ENCODE peak calls at places on chromosomes 3 and 15, in four cellular contexts. B is astrocyte of the cerebellum; R is CD8-positive, alpha-beta T cell; U is Panc1. D is an unnamed sample.

GRCh38 chr15:78638658-78639314 is 2.2 kb downstream of the CHRNB4 start:
- DNase-seq in U (no peak), R (peak), B (peak), D (peak)

GRCh38 chr3:14261229-14261628 is 82.6 kb downstream of the LSM3 start:
- DNase-seq in R (peak), U (peak), B (peak), D (peak)

GRCh38 chr15:54810031-54810430 is 386.7 kb downstream of the RSL24D1 start:
- DNase-seq in B (no peak), U (no peak), R (no peak), D (no peak)

GRCh38 chr3:129162729-129163579 is 2.1 kb upstream of the ISY1 start:
- DNase-seq in B (no peak), U (no peak), R (no peak), D (no peak)

GRCh38 chr15:38750816-38751215 is 186.2 kb upstream of the RASGRP1 start:
- DNase-seq in R (no peak), B (no peak), U (no peak), D (no peak)

GRCh38 chr15:80484312-80484981 is 80.3 kb downstream of the ARNT2 start:
- DNase-seq in B (no peak), R (no peak), U (no peak), D (no peak)

GRCh38 chr3:171753025-171753472 is 57.2 kb downstream of the PLD1 start:
- DNase-seq in B (no peak), R (no peak), U (no peak), D (peak)

GRCh38 chr3:112136959-112137693 is 4.1 kb upstream of the GCSAM start:
- DNase-seq in U (peak), R (peak), B (peak), D (peak)

GRCh38 chr3:69724722-69725435 is 14.4 kb upstream of the MITF start:
- DNase-seq in R (no peak), U (no peak), B (no peak), D (no peak)

DNA sequence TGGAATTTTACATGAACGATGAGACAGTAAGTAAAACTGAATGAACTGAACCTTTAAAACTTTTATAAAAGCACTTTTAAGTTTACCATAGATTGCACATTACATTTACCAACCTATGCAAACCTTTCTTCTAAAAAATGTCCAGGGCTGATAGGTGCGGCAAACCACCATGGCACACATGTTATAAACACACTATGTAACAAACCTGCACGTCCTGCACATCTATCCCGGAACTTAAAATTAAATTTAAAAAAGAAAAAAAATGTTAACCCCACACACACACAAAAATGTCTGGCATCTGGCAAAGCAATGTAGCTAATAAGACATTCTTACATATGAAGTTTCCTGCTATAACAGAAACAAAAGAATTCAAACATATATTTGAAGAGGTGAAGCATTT is 613 bp downstream of the NRG4 start:
- DNase-seq in U (no peak), B (no peak), R (no peak), D (no peak)
- H3K4me3 ChIP-seq in U (no peak), B (no peak), R (no peak), D (no peak)

GRCh38 chr3:15969874-15970640 is 172.3 kb upstream of the ANKRD28 start:
- DNase-seq in U (no peak), B (no peak), R (no peak), D (no peak)
- H3K4me3 ChIP-seq in U (no peak), B (no peak), R (no peak), D (no peak)

DNA sequence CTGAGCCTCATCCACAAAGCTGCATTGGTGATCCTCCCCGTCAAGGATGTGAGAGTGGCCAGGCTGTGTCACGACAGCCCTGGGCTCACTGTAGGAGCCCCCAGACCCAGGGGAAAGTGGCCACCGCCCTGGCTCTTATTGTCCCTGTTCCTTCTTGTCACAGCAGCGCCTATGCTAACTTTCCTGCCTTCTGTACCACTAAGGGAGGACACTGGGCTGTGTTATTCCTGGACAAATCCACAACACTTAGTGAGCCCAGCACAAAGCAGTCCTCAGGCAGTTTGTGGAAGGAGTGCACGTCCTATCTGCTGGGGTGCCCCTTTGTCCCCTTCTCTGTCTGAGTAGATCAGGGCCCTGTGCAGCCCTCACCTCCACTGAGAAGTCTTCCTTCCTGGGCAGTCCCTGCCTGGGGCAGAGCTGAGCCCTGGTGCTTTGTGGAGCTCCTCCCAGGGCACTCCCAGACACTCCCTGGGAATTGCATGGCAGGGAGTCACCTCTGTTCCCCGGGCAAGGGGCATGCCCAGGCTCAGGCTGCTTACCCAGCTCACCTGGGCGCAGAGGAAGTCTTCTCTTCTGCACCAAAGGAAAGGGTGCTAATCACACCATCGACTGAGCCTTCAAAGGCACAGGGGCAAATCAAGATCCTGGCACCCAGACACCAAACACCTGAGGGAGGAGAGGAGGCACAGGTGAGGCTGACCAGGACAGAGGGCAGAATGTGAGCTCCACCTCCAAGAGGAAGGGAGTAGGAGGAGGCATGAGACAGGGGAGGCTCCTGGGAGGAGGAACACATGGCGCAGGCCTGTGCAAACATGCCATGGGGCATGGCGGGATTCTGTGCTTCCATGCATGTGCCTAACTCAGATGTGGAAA is 138.7 kb downstream of the KLF13 start:
- DNase-seq in B (no peak), U (no peak), R (no peak), D (no peak)
- H3K4me3 ChIP-seq in B (no peak), U (no peak), R (no peak), D (no peak)

GRCh38 chr3:76582632-76583378 is 457.1 kb upstream of the ROBO2 start:
- DNase-seq in U (no peak), B (no peak), R (no peak), D (no peak)
- H3K4me3 ChIP-seq in U (no peak), B (no peak), R (no peak), D (no peak)

GRCh38 chr15:52788099-52788986 is 1.8 kb downstream of the ONECUT1 start:
- DNase-seq in B (no peak), U (no peak), R (no peak), D (no peak)
- H3K4me3 ChIP-seq in B (no peak), U (peak), R (no peak), D (no peak)

GRCh38 chr3:141076821-141077571 is 25.8 kb downstream of the SPSB4 start:
- DNase-seq in U (no peak), B (no peak), R (no peak), D (peak)
- H3K4me3 ChIP-seq in U (no peak), B (peak), R (no peak), D (peak)

DNA sequence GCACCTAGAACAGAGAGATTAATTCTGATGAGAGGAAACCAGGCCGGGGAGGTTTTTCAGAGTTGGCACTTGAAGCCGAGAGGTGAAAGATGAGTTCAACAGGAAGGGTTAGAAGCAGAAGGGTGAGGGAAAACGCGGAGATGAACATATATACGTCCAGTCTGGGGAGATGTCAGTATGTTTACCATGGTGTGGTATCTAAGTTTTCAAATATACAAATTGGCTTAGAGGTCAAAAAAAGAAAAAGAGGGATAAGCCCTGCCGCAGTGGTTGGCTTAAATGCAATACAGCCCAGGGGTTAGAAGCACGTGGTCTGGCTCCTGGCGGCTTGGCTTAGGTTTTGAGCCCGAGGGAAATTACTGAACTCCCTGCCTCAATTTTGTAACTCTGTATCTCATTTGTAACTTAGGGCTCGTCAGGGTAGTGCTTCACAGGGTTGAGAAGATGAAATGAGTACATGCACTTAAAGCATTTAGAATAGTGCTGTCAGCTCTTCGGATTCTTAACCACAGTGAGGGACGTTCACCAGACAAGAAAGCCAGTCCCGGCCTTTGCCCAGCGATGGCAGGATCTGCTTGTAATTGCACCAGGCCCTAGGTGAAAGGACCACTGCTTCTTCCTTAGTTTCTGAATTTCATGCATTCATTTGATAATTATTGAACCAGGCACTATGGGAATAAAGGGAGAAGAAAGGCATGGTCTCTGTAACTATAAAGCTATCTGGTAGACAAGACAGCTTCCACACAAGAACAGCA is 6.4 kb downstream of the HES1 start:
- DNase-seq in U (no peak), B (no peak), R (no peak), D (no peak)
- H3K4me3 ChIP-seq in U (peak), B (no peak), R (no peak), D (peak)